ENCODE peak calls at places on chromosome 9, in eight cellular contexts. One of them, this sample, is unnamed.

GRCh38 chr9:68560131-68560844 is 19.6 kb upstream of the TMEM252 start:
- DNase-seq in right lobe of liver: peak; percentile 38
- DNase-seq in coronary artery: peak; percentile 84
- DNase-seq in kidney epithelial cell: no peak
- DNase-seq in uterus: peak; percentile 62
- DNase-seq in cardiac fibroblast: peak; percentile 92
- DNase-seq in hepatocyte: peak; percentile 37
- DNase-seq in Jurkat, Clone E6-1: peak; percentile 32
- DNase-seq in this sample: peak; percentile 36

GRCh38 chr9:134454386-134454978 is 128.2 kb downstream of the RXRA start:
- DNase-seq in right lobe of liver: no peak
- DNase-seq in coronary artery: no peak
- DNase-seq in kidney epithelial cell: no peak
- DNase-seq in uterus: no peak
- DNase-seq in cardiac fibroblast: no peak
- DNase-seq in hepatocyte: no peak
- DNase-seq in Jurkat, Clone E6-1: no peak
- DNase-seq in this sample: no peak

GRCh38 chr9:78218890-78219289 is 17.0 kb upstream of the CEP78 start:
- DNase-seq in right lobe of liver: no peak
- DNase-seq in coronary artery: no peak
- DNase-seq in kidney epithelial cell: no peak
- DNase-seq in uterus: no peak
- DNase-seq in cardiac fibroblast: no peak
- DNase-seq in hepatocyte: no peak
- DNase-seq in Jurkat, Clone E6-1: no peak
- DNase-seq in this sample: no peak

GRCh38 chr9:77952641-77953341 is 78.8 kb downstream of the GNAQ start:
- DNase-seq in right lobe of liver: no peak
- DNase-seq in coronary artery: no peak
- DNase-seq in kidney epithelial cell: peak; percentile 18
- DNase-seq in uterus: no peak
- DNase-seq in cardiac fibroblast: peak; percentile 72
- DNase-seq in hepatocyte: no peak
- DNase-seq in Jurkat, Clone E6-1: no peak
- DNase-seq in this sample: peak; percentile 39

GRCh38 chr9:136808075-136808780 is 480 bp downstream of the RABL6 start:
- DNase-seq in right lobe of liver: peak; percentile 50
- DNase-seq in coronary artery: no peak
- DNase-seq in kidney epithelial cell: no peak
- DNase-seq in uterus: no peak
- DNase-seq in cardiac fibroblast: peak; percentile 10
- DNase-seq in hepatocyte: no peak
- DNase-seq in Jurkat, Clone E6-1: no peak
- DNase-seq in this sample: no peak

GRCh38 chr9:69376651-69377050 is 51.6 kb downstream of the ENTREP1 start:
- DNase-seq in right lobe of liver: no peak
- DNase-seq in coronary artery: peak; percentile 81
- DNase-seq in kidney epithelial cell: peak; percentile 69
- DNase-seq in uterus: peak; percentile 36
- DNase-seq in cardiac fibroblast: peak; percentile 95
- DNase-seq in hepatocyte: peak; percentile 20
- DNase-seq in Jurkat, Clone E6-1: no peak
- DNase-seq in this sample: peak; percentile 74

GRCh38 chr9:19371942-19372341 is 8.1 kb downstream of the RPS6 start:
- DNase-seq in right lobe of liver: no peak
- DNase-seq in coronary artery: no peak
- DNase-seq in kidney epithelial cell: no peak
- DNase-seq in uterus: no peak
- DNase-seq in cardiac fibroblast: no peak
- DNase-seq in hepatocyte: peak; percentile 16
- DNase-seq in Jurkat, Clone E6-1: no peak
- DNase-seq in this sample: peak; percentile 23

GRCh38 chr9:118630931-118631595 is 738.2 kb downstream of the BRINP1 start:
- DNase-seq in right lobe of liver: no peak
- DNase-seq in coronary artery: no peak
- DNase-seq in kidney epithelial cell: no peak
- DNase-seq in uterus: no peak
- DNase-seq in cardiac fibroblast: no peak
- DNase-seq in hepatocyte: no peak
- DNase-seq in Jurkat, Clone E6-1: no peak
- DNase-seq in this sample: no peak

GRCh38 chr9:96688215-96688614 is 33.1 kb upstream of the PRXL2C start:
- DNase-seq in right lobe of liver: no peak
- DNase-seq in coronary artery: no peak
- DNase-seq in kidney epithelial cell: no peak
- DNase-seq in uterus: no peak
- DNase-seq in cardiac fibroblast: no peak
- DNase-seq in hepatocyte: no peak
- DNase-seq in Jurkat, Clone E6-1: no peak
- DNase-seq in this sample: no peak

GRCh38 chr9:70576121-70576520 is 161.7 kb upstream of the KLF9 start:
- DNase-seq in right lobe of liver: no peak
- DNase-seq in coronary artery: no peak
- DNase-seq in kidney epithelial cell: no peak
- DNase-seq in uterus: no peak
- DNase-seq in cardiac fibroblast: no peak
- DNase-seq in hepatocyte: no peak
- DNase-seq in Jurkat, Clone E6-1: no peak
- DNase-seq in this sample: no peak

GRCh38 chr9:72477862-72478564 is 43.4 kb upstream of the TMC1 start:
- DNase-seq in right lobe of liver: no peak
- DNase-seq in coronary artery: no peak
- DNase-seq in kidney epithelial cell: peak; percentile 85
- DNase-seq in uterus: no peak
- DNase-seq in cardiac fibroblast: peak; percentile 71
- DNase-seq in hepatocyte: peak; percentile 86
- DNase-seq in Jurkat, Clone E6-1: peak; percentile 19
- DNase-seq in this sample: peak; percentile 86

GRCh38 chr9:79477241-79477830 is 94.4 kb upstream of the TLE4 start:
- DNase-seq in right lobe of liver: no peak
- DNase-seq in coronary artery: no peak
- DNase-seq in kidney epithelial cell: no peak
- DNase-seq in uterus: no peak
- DNase-seq in cardiac fibroblast: no peak
- DNase-seq in hepatocyte: no peak
- DNase-seq in Jurkat, Clone E6-1: no peak
- DNase-seq in this sample: no peak

GRCh38 chr9:128892223-128892892 is 10.4 kb downstream of the LRRC8A start:
- DNase-seq in right lobe of liver: peak; percentile 80
- DNase-seq in coronary artery: peak; percentile 96
- DNase-seq in kidney epithelial cell: no peak
- DNase-seq in uterus: peak; percentile 96
- DNase-seq in cardiac fibroblast: peak; percentile 97
- DNase-seq in hepatocyte: peak; percentile 79
- DNase-seq in Jurkat, Clone E6-1: no peak
- DNase-seq in this sample: peak; percentile 89
- H3K4me3 ChIP-seq in right lobe of liver: no peak overlapping the region
- H3K4me3 ChIP-seq in coronary artery: peak overlapping the region; percentile 60
- H3K4me3 ChIP-seq in kidney epithelial cell: no peak overlapping the region
- H3K4me3 ChIP-seq in uterus: no peak overlapping the region
- H3K4me3 ChIP-seq in cardiac fibroblast: no peak overlapping the region
- H3K4me3 ChIP-seq in hepatocyte: no peak overlapping the region
- H3K4me3 ChIP-seq in Jurkat, Clone E6-1: no peak overlapping the region
- H3K4me3 ChIP-seq in this sample: peak overlapping the region; percentile 31

DNA sequence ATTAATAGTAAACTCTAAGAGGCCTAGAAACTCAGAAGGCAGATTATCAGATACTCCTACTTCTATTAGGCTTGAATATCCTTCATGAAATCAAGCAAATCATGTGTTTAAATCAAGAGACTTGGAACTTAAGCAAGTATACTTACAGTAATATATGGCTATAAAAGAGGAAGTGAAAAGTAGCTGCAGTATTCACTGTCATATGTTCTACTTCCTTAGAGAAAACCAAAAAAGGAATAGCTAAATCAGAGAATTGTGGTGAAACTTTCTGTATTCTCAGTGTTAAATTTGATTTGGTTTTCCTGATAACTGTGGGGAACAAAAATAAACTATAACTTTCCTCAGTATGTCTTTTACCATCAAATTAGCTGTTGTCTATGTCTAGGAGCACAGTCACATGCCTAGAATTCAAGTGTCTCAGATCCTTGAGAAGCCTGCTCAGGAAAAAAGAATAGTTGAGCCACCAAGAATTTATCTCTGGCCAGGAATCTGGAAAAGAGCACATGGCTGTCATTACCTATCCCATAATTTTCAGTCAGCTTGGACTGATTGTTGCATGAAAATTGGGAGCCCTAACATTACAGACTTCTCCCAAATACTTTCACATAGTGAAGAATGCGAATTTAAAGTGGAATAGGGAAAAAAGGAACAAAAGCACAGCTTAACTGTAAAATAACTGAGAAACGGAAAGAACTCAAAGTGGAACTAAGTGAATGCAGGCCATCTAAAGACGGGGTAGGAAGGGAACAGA is 1.7 kb downstream of the FKBP15 start:
- DNase-seq in right lobe of liver: no peak
- DNase-seq in coronary artery: no peak
- DNase-seq in kidney epithelial cell: no peak
- DNase-seq in uterus: no peak
- DNase-seq in cardiac fibroblast: no peak
- DNase-seq in hepatocyte: no peak
- DNase-seq in Jurkat, Clone E6-1: no peak
- DNase-seq in this sample: no peak
- H3K4me3 ChIP-seq in right lobe of liver: no peak overlapping the region
- H3K4me3 ChIP-seq in coronary artery: peak overlapping the region; percentile 86
- H3K4me3 ChIP-seq in kidney epithelial cell: no peak overlapping the region
- H3K4me3 ChIP-seq in uterus: no peak overlapping the region
- H3K4me3 ChIP-seq in cardiac fibroblast: no peak overlapping the region
- H3K4me3 ChIP-seq in hepatocyte: no peak overlapping the region
- H3K4me3 ChIP-seq in Jurkat, Clone E6-1: peak overlapping the region; percentile 99
- H3K4me3 ChIP-seq in this sample: peak overlapping the region; percentile 88

DNA sequence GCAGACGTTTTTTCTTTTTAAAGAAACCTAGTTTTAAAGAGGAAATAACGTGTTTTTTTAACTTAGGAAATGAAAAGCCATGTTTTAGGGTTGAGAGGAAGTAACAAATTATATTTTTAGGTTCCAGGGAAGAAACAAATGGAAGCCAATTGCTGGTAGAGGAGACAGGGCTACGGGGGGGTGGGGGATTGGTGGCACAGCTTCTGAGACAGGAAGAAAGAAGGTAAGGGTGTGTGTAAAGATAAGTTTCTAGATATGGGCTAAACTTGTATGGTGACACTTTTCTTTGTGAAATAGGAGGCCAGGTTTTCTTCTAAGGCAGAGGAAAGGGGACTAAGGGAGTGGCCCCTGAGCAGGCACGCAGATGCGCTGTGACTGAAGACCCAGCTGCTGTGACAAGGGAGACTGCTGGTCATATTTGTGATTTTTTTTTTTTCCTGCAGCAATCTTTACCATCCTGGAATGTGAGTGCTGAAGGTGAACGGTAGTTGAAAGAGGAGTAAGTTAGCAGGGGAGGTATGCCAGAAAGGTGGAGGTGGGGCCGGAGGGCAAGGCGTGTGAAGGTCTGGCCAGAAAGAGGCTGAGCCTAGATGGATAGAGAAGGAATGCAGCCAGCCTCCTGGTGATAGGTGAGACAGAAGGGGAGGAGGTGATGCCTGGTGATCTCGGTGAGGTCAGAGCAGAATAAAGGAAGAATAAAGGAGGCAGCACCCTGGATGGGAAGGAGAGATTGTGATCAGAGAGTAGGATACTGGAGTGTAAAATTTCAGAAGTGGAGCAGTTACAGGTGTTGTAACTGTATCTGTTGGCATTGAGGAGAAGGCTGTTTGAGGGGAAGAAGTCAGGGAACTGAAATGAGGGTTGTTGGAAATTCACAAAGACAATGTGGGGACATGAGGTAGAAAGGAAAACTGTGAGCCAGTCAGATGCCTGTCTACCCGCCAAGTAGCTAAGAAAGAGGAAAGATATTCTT is 1.7 kb downstream of the GNG10 start:
- DNase-seq in right lobe of liver: no peak
- DNase-seq in coronary artery: no peak
- DNase-seq in kidney epithelial cell: no peak
- DNase-seq in uterus: no peak
- DNase-seq in cardiac fibroblast: no peak
- DNase-seq in hepatocyte: peak; percentile 37
- DNase-seq in Jurkat, Clone E6-1: peak; percentile 25
- DNase-seq in this sample: no peak
- H3K4me3 ChIP-seq in right lobe of liver: no peak overlapping the region
- H3K4me3 ChIP-seq in coronary artery: peak overlapping the region; percentile 76
- H3K4me3 ChIP-seq in kidney epithelial cell: no peak overlapping the region
- H3K4me3 ChIP-seq in uterus: no peak overlapping the region
- H3K4me3 ChIP-seq in cardiac fibroblast: peak overlapping the region; percentile 83
- H3K4me3 ChIP-seq in hepatocyte: peak overlapping the region; percentile 89
- H3K4me3 ChIP-seq in Jurkat, Clone E6-1: peak overlapping the region; percentile 77
- H3K4me3 ChIP-seq in this sample: peak overlapping the region; percentile 83

GRCh38 chr9:130858734-130859705 is 24.0 kb downstream of the ABL1 start:
- DNase-seq in right lobe of liver: no peak
- DNase-seq in coronary artery: peak; percentile 72
- DNase-seq in kidney epithelial cell: no peak
- DNase-seq in uterus: peak; percentile 41
- DNase-seq in cardiac fibroblast: peak; percentile 29
- DNase-seq in hepatocyte: no peak
- DNase-seq in Jurkat, Clone E6-1: no peak
- DNase-seq in this sample: no peak
- H3K4me3 ChIP-seq in right lobe of liver: no peak overlapping the region
- H3K4me3 ChIP-seq in coronary artery: peak overlapping the region; percentile 37
- H3K4me3 ChIP-seq in kidney epithelial cell: no peak overlapping the region
- H3K4me3 ChIP-seq in uterus: no peak overlapping the region
- H3K4me3 ChIP-seq in cardiac fibroblast: no peak overlapping the region
- H3K4me3 ChIP-seq in hepatocyte: no peak overlapping the region
- H3K4me3 ChIP-seq in Jurkat, Clone E6-1: no peak overlapping the region
- H3K4me3 ChIP-seq in this sample: no peak overlapping the region

DNA sequence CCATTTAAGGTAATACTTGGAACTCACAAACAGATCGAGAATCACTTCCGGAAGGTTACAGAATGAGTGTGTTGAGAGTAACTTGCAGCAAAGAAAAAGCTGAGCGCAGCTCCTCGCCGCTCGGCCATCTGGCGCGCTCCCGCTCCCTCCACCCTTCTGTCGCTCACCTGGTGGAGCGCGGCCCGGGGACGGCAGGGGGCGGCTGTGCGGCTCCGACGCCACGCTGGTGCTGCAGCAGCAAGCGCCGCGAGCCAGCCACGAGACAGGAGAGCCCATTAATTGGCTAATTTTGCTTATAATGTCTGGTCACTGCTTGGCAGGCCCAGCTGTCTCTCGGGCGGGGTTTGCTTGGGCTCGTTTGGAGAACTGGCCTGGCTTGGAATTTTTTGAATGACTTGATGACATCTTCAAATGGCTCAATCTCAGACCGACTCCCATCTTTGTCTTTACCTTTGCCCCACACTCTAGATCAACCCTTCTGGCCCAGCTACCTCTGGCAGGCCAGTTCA is 601.8 kb downstream of the CCDC171 start:
- DNase-seq in right lobe of liver: peak; percentile 48
- DNase-seq in coronary artery: no peak
- DNase-seq in kidney epithelial cell: no peak
- DNase-seq in uterus: no peak
- DNase-seq in cardiac fibroblast: no peak
- DNase-seq in hepatocyte: peak; percentile 83
- DNase-seq in Jurkat, Clone E6-1: peak; percentile 75
- DNase-seq in this sample: peak; percentile 20
- H3K4me3 ChIP-seq in right lobe of liver: no peak overlapping the region
- H3K4me3 ChIP-seq in coronary artery: peak overlapping the region; percentile 59
- H3K4me3 ChIP-seq in kidney epithelial cell: no peak overlapping the region
- H3K4me3 ChIP-seq in uterus: no peak overlapping the region
- H3K4me3 ChIP-seq in cardiac fibroblast: no peak overlapping the region
- H3K4me3 ChIP-seq in hepatocyte: no peak overlapping the region
- H3K4me3 ChIP-seq in Jurkat, Clone E6-1: peak overlapping the region; percentile 39
- H3K4me3 ChIP-seq in this sample: no peak overlapping the region

GRCh38 chr9:133276001-133276884 is 1.2 kb upstream of the ABO start:
- DNase-seq in right lobe of liver: no peak
- DNase-seq in coronary artery: no peak
- DNase-seq in kidney epithelial cell: no peak
- DNase-seq in uterus: no peak
- DNase-seq in cardiac fibroblast: no peak
- DNase-seq in hepatocyte: no peak
- DNase-seq in Jurkat, Clone E6-1: no peak
- DNase-seq in this sample: no peak
- H3K4me3 ChIP-seq in right lobe of liver: no peak overlapping the region
- H3K4me3 ChIP-seq in coronary artery: peak overlapping the region; percentile 58
- H3K4me3 ChIP-seq in kidney epithelial cell: no peak overlapping the region
- H3K4me3 ChIP-seq in uterus: peak overlapping the region; percentile 18
- H3K4me3 ChIP-seq in cardiac fibroblast: no peak overlapping the region
- H3K4me3 ChIP-seq in hepatocyte: peak overlapping the region; percentile 75
- H3K4me3 ChIP-seq in Jurkat, Clone E6-1: no peak overlapping the region
- H3K4me3 ChIP-seq in this sample: no peak overlapping the region

This sample was measured in PC-3.